ENCODE peak calls at places on chromosomes 2 and 18, in ten cellular contexts. M is GM23338; O is tibial nerve; F is CD8-positive, alpha-beta T cell; Y is pancreas; A is right lobe of liver; T is MM.1S; X is fibroblast of lung; K is naive thymus-derived CD4-positive, alpha-beta T cell; R is breast epithelium. H is an unnamed sample. For H3K4me1, the result is how much of the 10 kb centered on the place peaks cover.

GRCh38 chr2:240295256-240296103 is 140.0 kb upstream of the GPC1 start:
- DNase-seq in M (no peak), X (no peak), F (no peak), O (peak), A (no peak), K (no peak), Y (no peak), R (no peak), T (no peak), H (no peak)

GRCh38 chr2:201600906-201601305 is 42.4 kb downstream of the TMEM237 start:
- DNase-seq in T (no peak), R (no peak), F (no peak), X (no peak), M (no peak), Y (no peak), O (no peak), A (no peak), K (no peak), H (no peak)

GRCh38 chr2:227597993-227598392 is 700 bp upstream of the SCYGR2 start:
- DNase-seq in X (no peak), K (no peak), R (no peak), A (no peak), F (no peak), Y (no peak), M (peak), T (no peak), O (no peak), H (no peak)

GRCh38 chr2:111148925-111149324 is 28.2 kb downstream of the BCL2L11 start:
- DNase-seq in R (no peak), K (no peak), Y (no peak), X (no peak), F (no peak), A (no peak), T (no peak), M (no peak), O (no peak), H (no peak)

GRCh38 chr2:196390243-196391148 is 219.1 kb upstream of the STK17B start:
- DNase-seq in Y (no peak), K (no peak), O (no peak), F (no peak), A (no peak), R (no peak), M (no peak), X (no peak), T (no peak), H (no peak)

GRCh38 chr18:45291616-45292612 is 323.4 kb upstream of the SLC14A2 start:
- DNase-seq in Y (no peak), M (peak), T (no peak), O (no peak), R (no peak), X (no peak), A (no peak), K (no peak), F (no peak), H (no peak)

GRCh38 chr18:11053293-11053692 is 96.1 kb downstream of the PIEZO2 start:
- DNase-seq in R (no peak), O (no peak), Y (no peak), K (no peak), A (no peak), F (no peak), T (no peak), M (no peak), X (no peak), H (no peak)

GRCh38 chr18:48529796-48530195 is 9.0 kb upstream of the CTIF start:
- DNase-seq in K (no peak), A (no peak), Y (no peak), O (no peak), R (no peak), F (no peak), M (no peak), T (no peak), X (peak), H (no peak)

GRCh38 chr2:148876589-148877402 is 1.8 kb downstream of the KIF5C start:
- DNase-seq in X (no peak), R (no peak), T (no peak), O (no peak), K (peak), Y (peak), A (peak), M (peak), F (no peak), H (peak)

GRCh38 chr2:110773470-110773921 is 41.1 kb downstream of the ACOXL start:
- DNase-seq in K (no peak), O (no peak), T (no peak), A (peak), X (peak), R (no peak), Y (peak), M (no peak), F (no peak), H (no peak)

GRCh38 chr2:42618116-42618515 is 49.7 kb downstream of the MTA3 start:
- DNase-seq in F (no peak), T (no peak), K (no peak), M (no peak), X (no peak), Y (no peak), R (no peak), A (no peak), O (no peak), H (no peak)

GRCh38 chr18:394997-395383 is 105.5 kb downstream of the COLEC12 start:
- DNase-seq in M (no peak), X (peak), A (no peak), R (no peak), O (no peak), K (no peak), F (no peak), Y (no peak), T (no peak), H (no peak)

GRCh38 chr18:9854801-9855676 is 30.7 kb upstream of the TXNDC2 start:
- DNase-seq in M (no peak), F (no peak), K (no peak), R (no peak), X (peak), T (no peak), O (no peak), Y (peak), A (no peak), H (no peak)

GRCh38 chr2:187853413-187853812 is 299.2 kb upstream of the TFPI start:
- DNase-seq in A (no peak), F (no peak), Y (no peak), T (no peak), R (no peak), X (peak), M (no peak), O (no peak), K (no peak), H (no peak)

GRCh38 chr2:47654790-47655562 is 128.0 kb upstream of the MSH6 start:
- DNase-seq in F (no peak), O (no peak), Y (no peak), K (no peak), X (no peak), R (no peak), T (no peak), M (peak), A (no peak), H (no peak)

GRCh38 chr2:158967114-158967730 is 1.2 kb upstream of the TANC1 start:
- DNase-seq in O (no peak), F (no peak), A (no peak), R (no peak), X (no peak), Y (no peak), K (no peak), T (no peak), M (no peak), H (no peak)

GRCh38 chr18:55485666-55486065 is 102.3 kb downstream of the TCF4 start:
- DNase-seq in A (no peak), O (no peak), X (peak), R (no peak), F (no peak), Y (no peak), M (no peak), K (no peak), T (no peak), H (no peak)

GRCh38 chr2:130823886-130824491 is 12.7 kb upstream of the ARHGEF4 start:
- DNase-seq in A (no peak), T (no peak), M (no peak), O (no peak), Y (no peak), F (no peak), K (peak), X (no peak), R (no peak), H (no peak)

GRCh38 chr2:63792523-63792922 is 49.2 kb upstream of the UGP2 start:
- DNase-seq in A (no peak), F (no peak), Y (no peak), X (peak), O (no peak), R (no peak), K (no peak), M (no peak), T (no peak), H (no peak)

GRCh38 chr18:75142677-75143076 is 66.3 kb downstream of the PTGR3 start:
- DNase-seq in A (no peak), O (no peak), R (no peak), K (no peak), Y (no peak), F (no peak), M (no peak), X (no peak), T (no peak), H (no peak)

GRCh38 chr2:106192752-106193490 is 1.2 kb downstream of the UXS1 start:
- DNase-seq in R (no peak), X (peak), O (peak), F (peak), M (peak), T (peak), K (no peak), A (no peak), Y (peak), H (peak)

GRCh38 chr2:28391564-28392296 is 928 bp upstream of the FOSL2 start:
- DNase-seq in X (peak), M (peak), R (peak), T (peak), A (peak), K (no peak), F (peak), Y (peak), O (peak), H (peak)

GRCh38 chr2:220855296-220855695 is 716.8 kb downstream of the EPHA4 start:
- DNase-seq in O (no peak), A (no peak), Y (no peak), K (no peak), R (no peak), M (no peak), X (peak), F (no peak), T (no peak), H (no peak)

GRCh38 chr2:118310016-118310877 is 222.0 kb downstream of the INSIG2 start:
- DNase-seq in O (peak), F (peak), Y (peak), A (no peak), K (peak), M (peak), T (peak), X (peak), R (no peak), H (peak)

DNA sequence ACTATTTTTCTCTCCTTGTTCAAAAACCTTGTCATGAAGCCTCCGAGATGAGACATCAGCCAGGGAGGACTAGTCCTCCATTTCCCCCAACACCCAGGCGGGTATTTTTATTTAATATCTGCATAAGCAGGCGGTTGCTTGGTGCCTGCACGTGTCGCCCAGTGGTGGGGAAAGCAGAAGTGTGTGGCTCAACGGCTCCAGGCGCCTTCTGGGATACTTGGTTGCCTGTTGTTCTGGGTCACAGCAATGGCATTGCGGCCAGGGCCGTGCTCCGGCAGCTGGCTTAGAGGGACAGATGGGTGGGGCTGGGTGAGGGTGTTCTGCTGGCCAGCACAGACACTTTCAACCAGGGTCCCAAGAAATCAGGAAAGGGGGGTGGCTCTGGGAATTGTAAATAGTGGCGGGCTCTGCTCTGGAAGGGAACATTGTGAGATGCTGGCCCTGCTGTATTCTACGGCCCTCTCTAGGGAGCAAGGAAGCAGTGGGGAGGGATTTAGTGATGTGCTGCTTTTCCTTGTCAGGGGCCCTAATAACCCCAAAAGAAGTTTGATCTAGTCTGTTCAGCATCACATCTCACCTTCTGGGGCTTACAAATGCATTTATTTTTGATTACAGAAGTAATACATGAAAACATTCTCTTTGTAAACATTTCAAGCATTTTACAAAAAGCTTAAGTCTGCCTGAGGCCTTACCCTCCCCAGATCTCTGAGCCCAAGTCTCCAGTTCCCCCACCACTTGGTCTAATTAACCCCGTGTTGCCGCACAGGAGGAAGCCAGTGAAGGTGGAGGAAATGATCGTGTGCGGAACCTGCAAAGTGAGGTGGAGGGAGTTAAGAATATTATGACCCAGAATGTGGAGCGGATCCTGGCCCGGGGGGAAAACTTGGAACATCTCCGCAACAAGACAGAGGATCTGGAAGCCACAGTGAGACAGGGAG is 1.1 kb downstream of the VAMP8 start:
- DNase-seq in X (no peak), M (no peak), R (no peak), F (no peak), T (no peak), A (peak), K (no peak), O (peak), Y (peak), H (no peak)
- H3K4me3 ChIP-seq in X (no peak), M (peak), R (peak), F (peak), T (peak), A (peak), K (peak), O (no peak), Y (peak), H (peak)

GRCh38 chr18:36311026-36311570 is 13.6 kb downstream of the FHOD3 start:
- DNase-seq in M (no peak), R (no peak), K (no peak), A (no peak), X (no peak), Y (no peak), F (no peak), T (no peak), O (no peak), H (no peak)

GRCh38 chr18:36312806-36313395 is 15.4 kb downstream of the FHOD3 start:
- DNase-seq in X (no peak), Y (no peak), K (no peak), T (no peak), A (no peak), R (no peak), F (no peak), O (no peak), M (no peak), H (no peak)

GRCh38 chr18:36308711-36309435 is 11.4 kb downstream of the FHOD3 start:
- DNase-seq in T (no peak), O (no peak), R (no peak), F (no peak), X (no peak), Y (no peak), A (no peak), M (no peak), K (no peak), H (no peak)

GRCh38 chr18:36307513-36307912 is 10.0 kb downstream of the FHOD3 start:
- DNase-seq in T (no peak), K (no peak), R (no peak), A (no peak), O (no peak), Y (no peak), M (no peak), X (no peak), F (no peak), H (no peak)

GRCh38 chr18:36309436-36310391 is 12.2 kb downstream of the FHOD3 start:
- DNase-seq in A (no peak), O (no peak), K (no peak), T (no peak), Y (peak), X (peak), M (no peak), R (peak), F (no peak), H (no peak)
- H3K4me1 ChIP-seq in A (under half), O (under half), K (under half), T (under half), Y (under half), X (under half), M (under half), R (under half), F (under half), H (under half)

DNA sequence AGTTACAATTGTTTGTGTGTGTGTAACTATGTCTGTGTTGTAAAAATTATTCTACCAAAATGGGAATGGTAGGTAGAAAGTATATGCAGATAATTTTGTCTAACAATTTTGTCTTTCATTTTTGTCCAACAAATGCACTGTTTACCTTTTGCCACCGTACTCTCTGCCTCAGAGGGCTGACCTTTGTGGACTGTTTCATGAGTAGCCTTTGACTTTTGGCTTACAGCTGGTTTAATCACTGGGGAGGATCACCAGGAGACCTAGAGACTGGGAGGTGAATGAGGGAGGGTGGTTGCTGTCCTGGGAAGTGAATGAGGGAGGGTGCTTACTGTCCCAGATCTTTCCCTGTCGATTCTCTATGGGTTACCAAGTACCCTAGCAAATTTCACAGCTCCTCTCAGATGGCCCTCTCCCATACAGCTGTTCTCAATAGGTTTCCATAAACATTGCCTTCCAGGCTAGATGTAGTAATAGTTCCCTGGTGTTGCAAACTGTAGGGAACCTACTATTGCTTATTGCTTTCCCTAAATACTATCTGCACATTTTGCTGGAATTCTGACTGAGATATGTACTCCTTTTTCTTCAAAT is 26.5 kb upstream of the CXXC1 start:
- DNase-seq in K (no peak), A (no peak), T (no peak), F (no peak), X (no peak), O (no peak), R (no peak), Y (no peak), M (no peak), H (no peak)
- H3K4me3 ChIP-seq in K (no peak), A (no peak), T (no peak), F (no peak), X (no peak), O (no peak), R (no peak), Y (no peak), M (no peak), H (no peak)

GRCh38 chr2:238689331-238689730 is 158.6 kb upstream of the TWIST2 start:
- DNase-seq in F (no peak), O (no peak), M (no peak), X (no peak), K (no peak), R (no peak), A (peak), T (no peak), Y (no peak), H (no peak)
- H3K4me1 ChIP-seq in F (under half), O (under half), M (under half), X (under half), K (under half), R (under half), A (under half), T (under half), Y (under half), H (under half)

GRCh38 chr2:217956895-217957457 is 45.8 kb downstream of the TNS1 start:
- DNase-seq in T (no peak), K (no peak), A (peak), Y (no peak), F (no peak), X (no peak), R (no peak), O (no peak), M (no peak), H (no peak)
- H3K4me3 ChIP-seq in T (no peak), K (no peak), A (no peak), Y (no peak), F (no peak), X (no peak), R (no peak), O (no peak), M (no peak), H (no peak)

GRCh38 chr2:9617296-9617695 is 13.5 kb downstream of the YWHAQ start:
- DNase-seq in T (no peak), F (no peak), X (no peak), O (no peak), Y (no peak), M (no peak), A (no peak), R (no peak), K (no peak), H (no peak)

GRCh38 chr2:9623151-9623550 is 7.6 kb downstream of the YWHAQ start:
- DNase-seq in T (no peak), K (no peak), X (no peak), Y (no peak), M (no peak), O (no peak), F (no peak), A (no peak), R (no peak), H (no peak)

GRCh38 chr2:9617749-9618148 is 13.0 kb downstream of the YWHAQ start:
- DNase-seq in Y (no peak), T (no peak), F (no peak), R (no peak), K (no peak), M (no peak), A (no peak), O (no peak), X (peak), H (no peak)

GRCh38 chr2:9614562-9614961 is 16.2 kb downstream of the YWHAQ start:
- DNase-seq in O (no peak), K (no peak), F (no peak), Y (no peak), A (no peak), R (no peak), M (no peak), X (no peak), T (no peak), H (no peak)

GRCh38 chr2:9618410-9618809 is 12.4 kb downstream of the YWHAQ start:
- DNase-seq in Y (no peak), K (peak), F (peak), A (no peak), T (peak), O (no peak), M (no peak), X (no peak), R (no peak), H (no peak)
- H3K4me1 ChIP-seq in Y (under half), K (under half), F (half or more), A (under half), T (under half), O (under half), M (under half), X (under half), R (under half), H (under half)